ENCODE peak calls at places on chromosomes 7 and 10, in eight cellular contexts. C is GM23248, L is dermis blood vessel endothelial cell, V is cardiac fibroblast, A is Right ventricle myocardium inferior, X is GM12865, K is neural progenitor cell, B is skeletal muscle cell. T is an unnamed sample.

GRCh38 chr7:41451826-41452225 is 251.1 kb downstream of the INHBA start:
- DNase-seq in B (no peak), K (no peak), A (no peak), X (no peak), V (no peak), C (peak; percentile 36), L (no peak), T (no peak)

GRCh38 chr10:3735175-3735574 is 49.8 kb downstream of the KLF6 start:
- DNase-seq in C (no peak), B (no peak), V (no peak), K (peak; percentile 57), L (no peak), X (no peak), A (peak; percentile 57), T (no peak)

GRCh38 chr7:3436746-3437145 is 135.7 kb downstream of the SDK1 start:
- DNase-seq in V (peak; percentile 61), L (peak; percentile 54), C (no peak), B (peak; percentile 63), A (no peak), K (no peak), X (no peak), T (no peak)

GRCh38 chr10:110525349-110526260 is 27.9 kb downstream of the DUSP5 start:
- DNase-seq in K (no peak), C (peak; percentile 91), V (no peak), L (peak; percentile 70), X (no peak), A (no peak), B (no peak), T (no peak)

GRCh38 chr7:13790611-13791010 is 198.9 kb downstream of the ETV1 start:
- DNase-seq in X (no peak), A (no peak), V (no peak), C (peak; percentile 60), K (no peak), B (no peak), L (no peak), T (no peak)

GRCh38 chr10:116522803-116523381 is 22.8 kb upstream of the PNLIP start:
- DNase-seq in C (no peak), V (no peak), X (no peak), K (no peak), B (no peak), A (no peak), L (no peak), T (no peak)

GRCh38 chr7:98357751-98358161 is 43.1 kb downstream of the BAIAP2L1 start:
- DNase-seq in L (peak; percentile 64), V (peak; percentile 59), K (no peak), B (no peak), C (peak; percentile 88), A (no peak), X (no peak), T (no peak)

GRCh38 chr10:95542761-95543160 is 18.4 kb downstream of the SORBS1 start:
- DNase-seq in A (no peak), V (no peak), K (no peak), C (no peak), B (no peak), X (no peak), L (no peak), T (no peak)

GRCh38 chr7:134705716-134706115 is 59.1 kb downstream of the BPGM start:
- DNase-seq in L (no peak), B (no peak), C (no peak), K (no peak), V (no peak), X (no peak), A (no peak), T (no peak)

GRCh38 chr7:105319578-105319977 is 69.1 kb downstream of the SRPK2 start:
- DNase-seq in L (no peak), A (no peak), V (no peak), K (no peak), C (no peak), X (no peak), B (no peak), T (no peak)

GRCh38 chr10:61465807-61466425 is 12.7 kb upstream of the TMEM26 start:
- DNase-seq in B (no peak), L (no peak), K (peak; percentile 8), V (no peak), X (no peak), A (no peak), C (peak; percentile 62), T (no peak)

GRCh38 chr10:122407375-122408125 is 33.0 kb downstream of the PLEKHA1 start:
- DNase-seq in L (peak; percentile 43), X (no peak), C (peak; percentile 81), B (peak; percentile 24), K (no peak), V (peak; percentile 12), A (no peak), T (no peak)

GRCh38 chr10:43857206-43857952 is 208.7 kb upstream of the ZNF32 start:
- DNase-seq in B (peak; percentile 76), A (peak; percentile 57), V (peak; percentile 90), K (no peak), C (peak; percentile 76), X (no peak), L (peak; percentile 94), T (no peak)

GRCh38 chr10:123301077-123301875 is 147.1 kb downstream of the BUB3 start:
- DNase-seq in K (peak; percentile 41), X (peak; percentile 38), L (peak; percentile 37), B (peak; percentile 20), C (peak; percentile 69), A (no peak), V (peak; percentile 62), T (no peak)

GRCh38 chr10:93991596-93992284 is 2.0 kb upstream of the PLCE1 start:
- DNase-seq in A (no peak), V (peak; percentile 87), C (peak; percentile 88), K (peak; percentile 51), X (no peak), B (no peak), L (peak; percentile 25), T (no peak)

GRCh38 chr10:74292871-74293427 is 141.9 kb downstream of the ADK start:
- DNase-seq in X (no peak), V (peak; percentile 27), C (peak; percentile 57), K (no peak), L (no peak), B (peak; percentile 27), A (no peak), T (no peak)

GRCh38 chr10:13788320-13788600 is 201.5 kb downstream of the PRPF18 start:
- DNase-seq in V (no peak), K (no peak), X (no peak), L (no peak), C (peak; percentile 66), B (no peak), A (no peak), T (no peak)

GRCh38 chr10:659710-660141 is 29.7 kb downstream of the DIP2C start:
- DNase-seq in K (no peak), C (peak; percentile 88), L (no peak), X (peak; percentile 33), V (peak; percentile 77), A (no peak), B (peak; percentile 27), T (no peak)

GRCh38 chr7:6294839-6295238 is 22.4 kb upstream of the CYTH3 start:
- DNase-seq in C (no peak), X (peak; percentile 61), A (no peak), V (peak; percentile 44), B (peak; percentile 71), L (no peak), K (no peak), T (no peak)

GRCh38 chr7:91242097-91242846 is 22.0 kb upstream of the FZD1 start:
- DNase-seq in K (no peak), B (no peak), X (no peak), A (no peak), L (no peak), C (peak; percentile 89), V (peak; percentile 39), T (no peak)

GRCh38 chr7:7868245-7868899 is 100.2 kb upstream of the GLCCI1 start:
- DNase-seq in K (no peak), V (no peak), L (no peak), B (no peak), C (no peak), A (no peak), X (no peak), T (peak; percentile 23)

GRCh38 chr7:128409435-128410091 is at the start of gene IMPDH1:
- DNase-seq in K (peak; percentile 93), L (peak; percentile 65), C (peak; percentile 88), A (peak; percentile 95), B (peak; percentile 31), X (peak; percentile 70), V (peak; percentile 83), T (peak; percentile 97)

GRCh38 chr10:14652067-14652466 is 122.6 kb downstream of the FAM107B start:
- DNase-seq in V (no peak), B (no peak), X (no peak), L (peak; percentile 15), C (no peak), A (no peak), K (no peak), T (no peak)

GRCh38 chr7:45402480-45403218 is 171.5 kb upstream of the ADCY1 start:
- DNase-seq in C (peak; percentile 50), V (peak; percentile 55), B (peak; percentile 59), X (peak; percentile 34), L (no peak), K (no peak), A (no peak), T (peak; percentile 63)

GRCh38 chr10:14601872-14602725 is 172.6 kb downstream of the FAM107B start:
- DNase-seq in C (peak; percentile 88), K (no peak), A (no peak), L (peak; percentile 84), X (peak; percentile 89), B (no peak), V (peak; percentile 28), T (peak; percentile 69)

GRCh38 chr10:110430369-110431273 is 67.1 kb upstream of the DUSP5 start:
- DNase-seq in B (no peak), V (no peak), X (no peak), K (no peak), A (no peak), L (no peak), C (no peak), T (no peak)

GRCh38 chr7:130949550-130949949 is 215.5 kb upstream of the KLF14 start:
- DNase-seq in L (no peak), K (no peak), C (no peak), B (no peak), A (no peak), V (no peak), X (no peak), T (no peak)

GRCh38 chr7:93921607-93922446 is at the start of gene GNG11:
- DNase-seq in V (peak; percentile 90), L (peak; percentile 93), K (peak; percentile 78), X (peak; percentile 58), A (peak; percentile 91), C (peak; percentile 90), B (no peak), T (peak; percentile 31)

GRCh38 chr10:47225186-47225927 is 74.6 kb upstream of the GDF10 start:
- DNase-seq in K (no peak), L (no peak), C (no peak), B (no peak), X (no peak), A (no peak), V (no peak), T (no peak)

GRCh38 chr7:66910789-66911188 is 10.2 kb upstream of the TMEM248 start:
- DNase-seq in X (no peak), K (no peak), L (no peak), C (no peak), B (no peak), V (no peak), A (no peak), T (no peak)

GRCh38 chr7:1251796-1252542 is 19.3 kb downstream of the UNCX start:
- DNase-seq in V (no peak), K (peak; percentile 47), A (peak; percentile 57), B (no peak), X (no peak), L (no peak), C (no peak), T (no peak)

T was measured in GM13977.